ENCODE peak calls at places on chromosomes 3 and 15, in five cellular contexts. Q is activated CD8-positive, alpha-beta memory T cell treated with anti-CD3 and anti-CD28 coated beads, Interleukin-2, amount 50 U/mL, for 48 hours; M is GM13976; X is effector CD4-positive, alpha-beta T cell; G is amniotic stem cell. F is an unnamed sample.

GRCh38 chr3:127074900-127075360 is 92.0 kb downstream of the PLXNA1 start:
- DNase-seq in Q (no peak), G (no peak), X (no peak), M (peak; percentile 63), F (no peak)

GRCh38 chr15:33244471-33244870 is 50.0 kb upstream of the FMN1 start:
- DNase-seq in G (no peak), Q (no peak), M (no peak), X (no peak), F (no peak)

GRCh38 chr15:66036859-66037258 is 167.6 kb downstream of the RAB11A start:
- DNase-seq in M (no peak), X (no peak), G (no peak), Q (no peak), F (no peak)

GRCh38 chr3:165839296-165840076 is 2.3 kb upstream of the BCHE start:
- DNase-seq in M (no peak), G (no peak), X (no peak), Q (no peak), F (no peak)

GRCh38 chr3:139937674-139938279 is 2.8 kb downstream of the CLSTN2 start:
- DNase-seq in M (peak; percentile 49), Q (no peak), G (peak; percentile 1), X (no peak), F (no peak)

GRCh38 chr3:15486020-15486419 is 35.5 kb downstream of the COLQ start:
- DNase-seq in X (no peak), Q (no peak), M (no peak), G (no peak), F (no peak)

GRCh38 chr3:67744699-67745098 is 90.3 kb upstream of the SUCLG2 start:
- DNase-seq in Q (no peak), G (no peak), M (no peak), X (no peak), F (no peak)

GRCh38 chr3:44036850-44037249 is 204.8 kb upstream of the TOPAZ1 start:
- DNase-seq in X (no peak), G (no peak), M (no peak), Q (no peak), F (no peak)

GRCh38 chr3:194407423-194407822 is 8.4 kb upstream of the GP5 start:
- DNase-seq in Q (no peak), X (no peak), G (no peak), M (no peak), F (no peak)

GRCh38 chr3:94162700-94163099 is 99.8 kb downstream of the NSUN3 start:
- DNase-seq in G (no peak), Q (no peak), X (no peak), M (no peak), F (no peak)

GRCh38 chr15:101325263-101326025 is 30.4 kb upstream of the SNRPA1 start:
- DNase-seq in M (no peak), X (no peak), G (no peak), Q (no peak), F (no peak)

GRCh38 chr3:129015388-129016105 is 14.4 kb downstream of the EFCC1 start:
- DNase-seq in M (no peak), X (peak; percentile 27), Q (peak; percentile 76), G (no peak), F (no peak)

F was measured in mesenteric fat pad.